ENCODE peak calls at places on chromosomes 1 and 21, in six cellular contexts. C is brain microvascular endothelial cell; U is CD8-positive, alpha-beta T cell; Q is A549; N is endothelial cell of umbilical vein; M is IMR-90. G is an unnamed sample.
A peak's percentile ranks its signal among the peaks of the same experiment; 100 is the strongest.

GRCh38 chr1:241639653-241640148 is 468 bp downstream of the CHML start:
- DNase-seq in C (peak; percentile 32), U (peak; percentile 2), Q (peak; percentile 67), N (peak; percentile 58), M (no peak), G (peak; percentile 14)

GRCh38 chr1:109193653-109194590 is 19.8 kb upstream of the SARS1 start:
- DNase-seq in C (no peak), U (peak; percentile 16), Q (peak; percentile 35), N (peak; percentile 19), M (no peak), G (no peak)

GRCh38 chr1:50704126-50704525 is 255.9 kb downstream of the FAF1 start:
- DNase-seq in C (peak; percentile 14), U (no peak), Q (peak; percentile 17), N (peak; percentile 58), M (peak; percentile 41), G (peak; percentile 53)

GRCh38 chr21:23401278-23401677 is 2206.0 kb downstream of the MRPL39 start:
- DNase-seq in C (no peak), U (no peak), Q (peak; percentile 0), N (peak; percentile 51), M (no peak), G (no peak)

GRCh38 chr1:222817529-222817928 is 2.7 kb downstream of the DISP1 start:
- DNase-seq in C (peak; percentile 94), U (no peak), Q (peak; percentile 51), N (peak; percentile 76), M (peak; percentile 99), G (peak; percentile 90)

GRCh38 chr1:103058393-103058792 is 49.9 kb downstream of the COL11A1 start:
- DNase-seq in C (no peak), U (no peak), Q (no peak), N (no peak), M (no peak), G (no peak)

GRCh38 chr1:119651133-119651532 is 3.1 kb upstream of the ZNF697 start:
- DNase-seq in C (no peak), U (no peak), Q (no peak), N (no peak), M (no peak), G (no peak)

GRCh38 chr1:183544598-183545297 is 45.5 kb downstream of the NCF2 start:
- DNase-seq in C (no peak), U (no peak), Q (no peak), N (no peak), M (no peak), G (no peak)

GRCh38 chr21:41610042-41610839 is 102.3 kb upstream of the TMPRSS2 start:
- DNase-seq in C (peak; percentile 60), U (no peak), Q (peak; percentile 48), N (peak; percentile 42), M (peak; percentile 64), G (peak; percentile 67)

GRCh38 chr1:30312226-30312625 is 411.2 kb downstream of the MATN1 start:
- DNase-seq in C (no peak), U (no peak), Q (no peak), N (no peak), M (no peak), G (no peak)

GRCh38 chr1:113982955-113983742 is 3.9 kb downstream of the OLFML3 start:
- DNase-seq in C (no peak), U (no peak), Q (no peak), N (no peak), M (no peak), G (no peak)

GRCh38 chr1:107135466-107135865 is 5.4 kb upstream of the NTNG1 start:
- DNase-seq in C (peak; percentile 45), U (no peak), Q (no peak), N (peak; percentile 1), M (peak; percentile 36), G (peak; percentile 63)

GRCh38 chr21:46193829-46194373 is 9.6 kb upstream of the SPATC1L start:
- DNase-seq in C (no peak), U (no peak), Q (no peak), N (no peak), M (no peak), G (no peak)

GRCh38 chr21:46060596-46061061 is 37.3 kb upstream of the COL6A2 start:
- DNase-seq in C (peak; percentile 99), U (no peak), Q (peak; percentile 48), N (no peak), M (peak; percentile 100), G (peak; percentile 99)

GRCh38 chr1:68321084-68321685 is 88.9 kb upstream of the WLS start:
- DNase-seq in C (peak; percentile 57), U (no peak), Q (peak; percentile 61), N (peak; percentile 70), M (peak; percentile 61), G (peak; percentile 69)

GRCh38 chr1:36703526-36704208 is 221.0 kb upstream of the CSF3R start:
- DNase-seq in C (peak; percentile 60), U (peak; percentile 14), Q (peak; percentile 59), N (peak; percentile 73), M (peak; percentile 49), G (peak; percentile 55)

GRCh38 chr1:63671514-63671913 is 78.3 kb downstream of the PGM1 start:
- DNase-seq in C (no peak), U (no peak), Q (no peak), N (no peak), M (no peak), G (no peak)

GRCh38 chr1:1086911-1087341 is 12.8 kb upstream of the RNF223 start:
- DNase-seq in C (no peak), U (no peak), Q (no peak), N (no peak), M (no peak), G (no peak)

GRCh38 chr1:6500446-6501406 is 9.3 kb upstream of the PLEKHG5 start:
- DNase-seq in C (no peak), U (no peak), Q (no peak), N (no peak), M (no peak), G (peak; percentile 71)

GRCh38 chr1:219324629-219325367 is 151.1 kb downstream of the LYPLAL1 start:
- DNase-seq in C (peak; percentile 90), U (no peak), Q (peak; percentile 43), N (peak; percentile 83), M (peak; percentile 98), G (peak; percentile 97)

GRCh38 chr1:110746644-110747259 is 72.0 kb upstream of the KCNA3 start:
- DNase-seq in C (peak; percentile 28), U (peak; percentile 26), Q (peak; percentile 6), N (peak; percentile 51), M (peak; percentile 53), G (peak; percentile 62)

GRCh38 chr1:60765204-60765603 is 317.2 kb upstream of the NFIA start:
- DNase-seq in C (peak; percentile 22), U (no peak), Q (peak; percentile 39), N (peak; percentile 49), M (no peak), G (peak; percentile 34)

GRCh38 chr1:55040083-55040952 is 970 bp downstream of the PCSK9 start:
- DNase-seq in C (no peak), U (no peak), Q (no peak), N (no peak), M (no peak), G (no peak)

GRCh38 chr1:35574655-35575400 is 1.7 kb downstream of the TFAP2E start:
- DNase-seq in C (no peak), U (no peak), Q (no peak), N (no peak), M (no peak), G (no peak)

GRCh38 chr1:116929961-116930592 is 20.4 kb downstream of the PTGFRN start:
- DNase-seq in C (no peak), U (no peak), Q (no peak), N (peak; percentile 20), M (no peak), G (peak; percentile 31)

GRCh38 chr1:239858058-239858457 is 233.6 kb upstream of the FMN2 start:
- DNase-seq in C (no peak), U (no peak), Q (peak; percentile 17), N (no peak), M (no peak), G (no peak)
- H3K4me3 ChIP-seq in C (no peak overlapping the region), U (no peak overlapping the region), Q (no peak overlapping the region), N (no peak overlapping the region), M (no peak overlapping the region), G (no peak overlapping the region)

GRCh38 chr1:178587975-178588374 is 75.1 kb downstream of the TEX35 start:
- DNase-seq in C (no peak), U (no peak), Q (no peak), N (no peak), M (no peak), G (no peak)
- TF ChIP-seq CTCF in C (peak; percentile 17), U (no peak), Q (no peak), N (no peak), M (no peak), G (no peak)

GRCh38 chr21:34808569-34809204 is 139.9 kb downstream of the CLIC6 start:
- DNase-seq in C (peak; percentile 90), U (no peak), Q (peak; percentile 18), N (peak; percentile 27), M (peak; percentile 88), G (peak; percentile 84)

GRCh38 chr21:34806423-34806822 is 137.6 kb downstream of the CLIC6 start:
- DNase-seq in C (no peak), U (no peak), Q (no peak), N (no peak), M (no peak), G (no peak)

GRCh38 chr21:34807146-34807880 is 138.5 kb downstream of the CLIC6 start:
- DNase-seq in C (peak; percentile 98), U (no peak), Q (peak; percentile 90), N (peak; percentile 94), M (peak; percentile 97), G (peak; percentile 93)

GRCh38 chr21:34809822-34810221 is 141.0 kb downstream of the CLIC6 start:
- DNase-seq in C (no peak), U (no peak), Q (no peak), N (no peak), M (no peak), G (no peak)

DNA sequence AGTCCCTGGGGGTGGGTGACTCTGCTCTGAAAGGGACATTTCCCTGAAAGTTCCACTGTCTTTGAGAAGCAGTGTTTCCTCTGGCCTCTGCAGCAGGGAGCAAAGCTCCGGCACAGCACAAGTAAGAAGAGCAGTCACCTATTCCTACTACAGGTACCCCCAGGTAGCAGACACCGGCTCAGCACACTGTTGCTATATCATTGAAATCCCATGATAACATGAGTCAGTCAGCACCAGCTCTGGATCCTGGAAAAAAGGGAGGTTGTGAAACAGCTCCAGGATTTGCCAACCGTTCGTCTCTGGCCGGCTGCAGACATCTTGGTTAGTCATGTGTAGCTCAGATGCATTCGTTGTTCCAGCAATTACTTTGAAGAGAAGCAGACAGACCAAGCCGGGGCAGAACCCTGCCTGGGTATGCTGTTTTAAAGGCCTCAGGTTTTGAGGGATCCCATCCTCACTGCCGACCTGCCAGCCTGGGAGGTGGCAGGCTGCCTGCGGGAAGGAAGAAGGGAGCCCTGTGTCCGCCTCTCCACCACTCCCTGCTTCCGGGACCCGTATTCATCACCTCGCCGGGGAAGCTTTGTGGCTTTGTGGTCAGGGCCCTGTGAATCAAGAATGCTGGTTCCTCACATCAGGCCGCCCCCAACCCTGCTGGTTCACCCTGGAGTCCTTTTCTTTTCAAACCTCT is 139.2 kb downstream of the CLIC6 start:
- DNase-seq in C (peak; percentile 91), U (no peak), Q (peak; percentile 70), N (peak; percentile 78), M (peak; percentile 94), G (peak; percentile 97)
- H3K4me3 ChIP-seq in C (no peak overlapping the region), U (no peak overlapping the region), Q (no peak overlapping the region), N (no peak overlapping the region), M (no peak overlapping the region), G (no peak overlapping the region)

GRCh38 chr1:178282949-178283367 is 189.1 kb downstream of the RASAL2 start:
- DNase-seq in C (no peak), U (no peak), Q (peak; percentile 71), N (peak; percentile 69), M (peak; percentile 86), G (peak; percentile 83)
- TF ChIP-seq CTCF in C (peak; percentile 43), U (no peak), Q (peak; percentile 86), N (peak; percentile 34), M (peak; percentile 70), G (peak; percentile 72)

G was measured in fibroblast of the aortic adventitia.